ENCODE peak calls at places on chromosome 1, in nine cellular contexts. I is fibroblast of lung, Z is psoas muscle, P is A549, E is cardiac muscle cell, Q is esophagus squamous epithelium, C is breast epithelium, O is ovary, W is uterus. B is an unnamed sample.

GRCh38 chr1:171984850-171985485 is 143.7 kb downstream of the DNM3 start:
- DNase-seq in O (no peak), C (no peak), E (peak), I (peak), Z (no peak), Q (no peak), W (no peak), P (peak), B (no peak)

GRCh38 chr1:94527447-94528031 is 14.0 kb downstream of the F3 start:
- DNase-seq in P (no peak), O (no peak), W (no peak), Z (no peak), I (no peak), E (peak), Q (no peak), C (no peak), B (no peak)

GRCh38 chr1:28507646-28508434 is 2.0 kb downstream of the RCC1 start:
- DNase-seq in E (no peak), Z (no peak), O (no peak), W (no peak), I (peak), P (no peak), C (no peak), Q (no peak), B (no peak)

GRCh38 chr1:211420845-211421454 is 71.0 kb downstream of the RD3 start:
- DNase-seq in C (no peak), O (no peak), Z (no peak), I (peak), Q (no peak), P (no peak), W (no peak), E (no peak), B (no peak)

GRCh38 chr1:199490804-199491527 is 536.5 kb upstream of the NR5A2 start:
- DNase-seq in O (no peak), W (no peak), Z (no peak), I (peak), E (no peak), P (no peak), C (no peak), Q (no peak), B (no peak)

GRCh38 chr1:161096514-161096913 is 1.6 kb upstream of the KLHDC9 start:
- DNase-seq in E (no peak), I (peak), Q (no peak), O (no peak), P (no peak), W (peak), Z (peak), C (peak), B (no peak)

GRCh38 chr1:171683826-171684225 is 31.3 kb upstream of the MYOC start:
- DNase-seq in W (no peak), E (no peak), I (no peak), P (no peak), Z (no peak), O (no peak), Q (no peak), C (no peak), B (no peak)

GRCh38 chr1:178075323-178075722 is 18.6 kb upstream of the RASAL2 start:
- DNase-seq in C (no peak), Z (no peak), P (no peak), Q (no peak), E (no peak), W (no peak), I (no peak), O (no peak), B (no peak)

GRCh38 chr1:161921990-161922389 is 101.7 kb downstream of the OLFML2B start:
- DNase-seq in W (no peak), O (no peak), C (no peak), P (no peak), Q (no peak), I (peak), Z (no peak), E (no peak), B (no peak)

GRCh38 chr1:177219458-177220390 is 49.0 kb downstream of the BRINP2 start:
- DNase-seq in E (peak), I (peak), C (no peak), Q (no peak), O (no peak), W (no peak), P (no peak), Z (no peak), B (no peak)

GRCh38 chr1:64186138-64186897 is 17.1 kb upstream of the UBE2U start:
- DNase-seq in Z (no peak), E (peak), P (no peak), I (no peak), O (no peak), W (no peak), Q (no peak), C (no peak), B (no peak)

GRCh38 chr1:89041055-89041707 is 18.5 kb upstream of the GBP3 start:
- DNase-seq in W (no peak), Z (no peak), P (no peak), I (peak), C (no peak), O (no peak), Q (no peak), E (no peak), B (no peak)

GRCh38 chr1:178060789-178061556 is 32.9 kb upstream of the RASAL2 start:
- DNase-seq in O (no peak), W (no peak), Z (no peak), P (peak), I (peak), C (no peak), Q (no peak), E (peak), B (no peak)

GRCh38 chr1:24952413-24952841 is 22.4 kb upstream of the RUNX3 start:
- DNase-seq in O (no peak), W (no peak), C (no peak), E (no peak), Z (no peak), I (no peak), Q (no peak), P (no peak), B (no peak)

GRCh38 chr1:6016191-6016865 is 24.1 kb upstream of the NPHP4 start:
- DNase-seq in Z (no peak), E (no peak), I (no peak), Q (no peak), W (no peak), C (no peak), P (no peak), O (no peak), B (no peak)

GRCh38 chr1:63946866-63947491 is 173.2 kb downstream of the ROR1 start:
- DNase-seq in E (no peak), W (no peak), Z (peak), O (no peak), P (no peak), I (peak), C (no peak), Q (no peak), B (peak)

GRCh38 chr1:236681184-236681583 is 5.1 kb upstream of the ACTN2 start:
- DNase-seq in Q (no peak), C (no peak), E (no peak), P (no peak), Z (no peak), W (no peak), I (no peak), O (no peak), B (no peak)

GRCh38 chr1:161374373-161374772 is 6.7 kb upstream of the CFAP126 start:
- DNase-seq in C (no peak), P (peak), Z (no peak), E (no peak), Q (no peak), O (no peak), I (peak), W (no peak), B (no peak)

GRCh38 chr1:62321438-62321837 is 2.2 kb upstream of the KANK4 start:
- DNase-seq in O (no peak), E (no peak), P (peak), I (peak), Z (no peak), Q (no peak), C (no peak), W (no peak), B (no peak)

GRCh38 chr1:200526709-200527612 is 93.6 kb downstream of the KIF14 start:
- DNase-seq in E (no peak), I (peak), O (no peak), P (no peak), Q (no peak), W (no peak), C (no peak), Z (no peak), B (no peak)

GRCh38 chr1:192805832-192806323 is 3.0 kb upstream of the RGS2 start:
- DNase-seq in C (no peak), Z (no peak), P (peak), I (peak), W (no peak), E (no peak), O (no peak), Q (no peak), B (no peak)

GRCh38 chr1:75423616-75424015 is 187.3 kb downstream of the SLC44A5 start:
- DNase-seq in E (peak), Q (no peak), C (no peak), O (no peak), I (no peak), P (no peak), W (no peak), Z (no peak), B (no peak)

GRCh38 chr1:219308367-219308766 is 134.7 kb downstream of the LYPLAL1 start:
- DNase-seq in E (no peak), Q (no peak), Z (no peak), O (no peak), W (no peak), C (no peak), I (no peak), P (no peak), B (no peak)

GRCh38 chr1:219313961-219314360 is 140.3 kb downstream of the LYPLAL1 start:
- DNase-seq in W (no peak), O (no peak), C (no peak), Z (no peak), Q (no peak), P (no peak), E (no peak), I (no peak), B (no peak)

GRCh38 chr1:219316066-219316465 is 142.4 kb downstream of the LYPLAL1 start:
- DNase-seq in C (no peak), O (no peak), I (no peak), Q (no peak), W (no peak), P (no peak), E (no peak), Z (no peak), B (no peak)

GRCh38 chr1:219310181-219310728 is 136.6 kb downstream of the LYPLAL1 start:
- DNase-seq in Z (no peak), O (no peak), C (no peak), W (no peak), I (no peak), P (peak), E (no peak), Q (no peak), B (no peak)

GRCh38 chr1:219312967-219313366 is 139.3 kb downstream of the LYPLAL1 start:
- DNase-seq in E (no peak), P (peak), I (peak), Q (no peak), Z (no peak), C (no peak), W (no peak), O (no peak), B (no peak)
- H3K27ac ChIP-seq in E (no peak), P (peak), I (no peak), Q (no peak), Z (no peak), C (no peak), W (no peak), O (no peak), B (no peak)

GRCh38 chr1:155131846-155132245 is 3.8 kb upstream of the SLC50A1 start:
- DNase-seq in P (no peak), W (no peak), Z (no peak), I (no peak), C (no peak), O (no peak), E (no peak), Q (no peak), B (no peak)
- H3K4me3 ChIP-seq in P (no peak), W (no peak), Z (peak), I (no peak), C (no peak), O (no peak), E (no peak), Q (peak), B (no peak)

GRCh38 chr1:10451286-10451685 is 1.5 kb downstream of the CORT start:
- DNase-seq in Z (no peak), P (no peak), I (peak), E (no peak), W (no peak), C (no peak), O (no peak), Q (no peak), B (no peak)

GRCh38 chr1:10459185-10459584 is 9.4 kb downstream of the CORT start:
- DNase-seq in P (peak), C (no peak), Q (no peak), E (no peak), Z (no peak), I (peak), W (no peak), O (no peak), B (no peak)

GRCh38 chr1:10456661-10457060 is 6.8 kb downstream of the CORT start:
- DNase-seq in I (no peak), P (no peak), W (no peak), O (no peak), Z (no peak), E (peak), Q (no peak), C (no peak), B (no peak)

GRCh38 chr1:10457910-10458309 is 8.1 kb downstream of the CORT start:
- DNase-seq in P (no peak), Q (no peak), Z (no peak), I (no peak), C (no peak), O (no peak), E (no peak), W (no peak), B (no peak)

DNA sequence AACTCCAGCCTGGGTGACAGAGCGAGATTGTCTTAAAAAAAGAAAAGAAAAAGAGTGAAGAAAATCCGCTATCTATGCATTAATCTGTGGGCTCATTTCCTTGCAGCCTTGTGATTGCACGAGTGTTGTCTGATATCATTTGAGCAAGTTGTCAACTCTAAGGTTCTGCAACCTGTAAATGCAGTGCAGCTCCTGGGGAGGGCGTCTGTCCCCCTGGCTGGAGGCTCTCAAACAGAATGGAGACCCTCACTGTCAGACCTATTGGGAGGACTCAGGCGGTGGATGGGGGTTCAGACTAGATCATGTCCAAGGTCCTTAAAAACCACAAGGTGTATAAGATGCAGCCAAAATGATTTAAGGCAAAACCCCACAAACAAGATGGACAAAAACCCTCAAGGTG is 6.2 kb downstream of the CORT start:
- DNase-seq in W (no peak), P (no peak), Z (no peak), C (no peak), E (no peak), I (no peak), O (no peak), Q (no peak), B (no peak)
- TF ChIP-seq CTCF in W (no peak), P (no peak), Z (no peak), C (no peak), E (no peak), I (no peak), O (no peak), Q (no peak), B (no peak)

DNA sequence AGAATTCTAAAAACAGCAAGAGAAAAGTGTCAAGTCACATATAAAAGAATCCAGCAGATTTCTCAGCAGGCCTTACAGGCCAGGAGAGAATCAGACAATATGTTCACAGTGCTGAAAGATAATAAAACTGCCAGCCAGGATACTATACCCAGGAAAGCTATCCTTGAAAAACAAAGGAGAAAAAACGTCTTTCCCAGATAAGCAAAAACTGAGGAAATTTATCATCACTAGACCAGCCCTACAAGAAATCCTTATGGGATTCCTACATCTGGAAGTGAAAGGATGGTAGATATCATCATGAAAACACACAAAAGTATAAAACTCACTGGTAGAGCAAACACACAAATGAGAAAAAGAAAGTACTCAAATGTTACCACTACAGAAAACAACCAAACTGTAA is 25.2 kb upstream of the UTS2 start:
- DNase-seq in C (no peak), E (no peak), I (no peak), Z (no peak), P (no peak), W (no peak), O (no peak), Q (no peak), B (no peak)
- H3K27ac ChIP-seq in C (no peak), E (no peak), I (no peak), Z (no peak), P (no peak), W (no peak), O (no peak), Q (no peak), B (no peak)